ENCODE peak calls at places on chromosome 20, in six cellular contexts. K is anterior cingulate cortex; D is upper lobe of right lung; G is astrocyte of the cerebellum; F is naive thymus-derived CD8-positive, alpha-beta T cell; Y is SIG-M5. U is an unnamed sample.
A peak's percentile ranks its signal among the peaks of the same experiment; 100 is the strongest.

GRCh38 chr20:37323985-37324384 is 22.0 kb upstream of the SRC start:
- DNase-seq in K (no peak), D (no peak), G (no peak), F (no peak), Y (no peak), U (no peak)

GRCh38 chr20:61584851-61585250 is 332.8 kb downstream of the CDH4 start:
- DNase-seq in K (no peak), D (no peak), G (no peak), F (no peak), Y (no peak), U (no peak)

GRCh38 chr20:18524646-18525045 is 16.9 kb downstream of the SEC23B start:
- DNase-seq in K (no peak), D (no peak), G (no peak), F (no peak), Y (no peak), U (no peak)

GRCh38 chr20:51985013-51985415 is 182.7 kb upstream of the SALL4 start:
- DNase-seq in K (no peak), D (no peak), G (peak; percentile 91), F (no peak), Y (no peak), U (no peak)

GRCh38 chr20:36821964-36822437 is 48.4 kb upstream of the DSN1 start:
- DNase-seq in K (peak; percentile 58), D (no peak), G (no peak), F (no peak), Y (no peak), U (no peak)

GRCh38 chr20:42083280-42083679 is 465.1 kb upstream of the CHD6 start:
- DNase-seq in K (no peak), D (no peak), G (no peak), F (no peak), Y (no peak), U (no peak)

GRCh38 chr20:58293453-58293852 is 16.1 kb upstream of the RAB22A start:
- DNase-seq in K (peak; percentile 27), D (no peak), G (no peak), F (no peak), Y (no peak), U (no peak)

GRCh38 chr20:47110819-47111218 is 216.2 kb downstream of the EYA2 start:
- DNase-seq in K (no peak), D (no peak), G (no peak), F (no peak), Y (no peak), U (no peak)

GRCh38 chr20:45971425-45971674 is 653 bp downstream of the ZNF335 start:
- DNase-seq in K (no peak), D (no peak), G (no peak), F (no peak), Y (no peak), U (no peak)

GRCh38 chr20:15654208-15654649 is 919.0 kb downstream of the KIF16B start:
- DNase-seq in K (peak; percentile 21), D (no peak), G (no peak), F (no peak), Y (no peak), U (peak; percentile 24)

GRCh38 chr20:14882157-14882556 is 544.7 kb upstream of the FLRT3 start:
- DNase-seq in K (no peak), D (no peak), G (no peak), F (no peak), Y (no peak), U (no peak)